ENCODE peak calls at places on chromosome 9, in six cellular contexts. V, Y, G, M, B and X are unnamed samples.
A peak's percentile ranks its signal among the peaks of the same experiment; 100 is the strongest.

GRCh38 chr9:86020731-86021130 is 78.6 kb downstream of the GOLM1 start:
- DNase-seq in V (no peak), Y (no peak), G (no peak), M (no peak), B (no peak), X (no peak)

GRCh38 chr9:70218767-70219166 is 40.0 kb upstream of the SMC5 start:
- DNase-seq in V (no peak), Y (no peak), G (no peak), M (peak; percentile 79), B (no peak), X (no peak)

GRCh38 chr9:127931092-127931881 is 710 bp upstream of the PIP5KL1 start:
- DNase-seq in V (no peak), Y (no peak), G (peak; percentile 82), M (peak; percentile 73), B (peak; percentile 90), X (no peak)

GRCh38 chr9:9912459-9912858 is 700.3 kb downstream of the PTPRD start:
- DNase-seq in V (no peak), Y (peak; percentile 60), G (peak; percentile 8), M (no peak), B (no peak), X (no peak)

GRCh38 chr9:29297592-29297991 is 1724.3 kb upstream of the C9orf72 start:
- DNase-seq in V (no peak), Y (no peak), G (no peak), M (no peak), B (no peak), X (no peak)

GRCh38 chr9:134136117-134136996 is 475 bp downstream of the WDR5 start:
- DNase-seq in V (no peak), Y (no peak), G (peak; percentile 67), M (no peak), B (peak; percentile 27), X (no peak)

GRCh38 chr9:77738932-77739331 is 90.8 kb upstream of the GNA14 start:
- DNase-seq in V (no peak), Y (no peak), G (no peak), M (no peak), B (no peak), X (no peak)

GRCh38 chr9:18424132-18424531 is 49.8 kb upstream of the ADAMTSL1 start:
- DNase-seq in V (no peak), Y (no peak), G (no peak), M (no peak), B (no peak), X (no peak)

GRCh38 chr9:27204578-27204977 is 92.4 kb downstream of the EQTN start:
- DNase-seq in V (no peak), Y (no peak), G (no peak), M (peak; percentile 50), B (peak; percentile 86), X (no peak)

GRCh38 chr9:79220666-79221065 is 351.1 kb upstream of the TLE4 start:
- DNase-seq in V (no peak), Y (no peak), G (no peak), M (peak; percentile 69), B (peak; percentile 71), X (no peak)

GRCh38 chr9:123997665-123998277 is 13.8 kb upstream of the LHX2 start:
- DNase-seq in V (peak; percentile 67), Y (no peak), G (no peak), M (no peak), B (no peak), X (no peak)

GRCh38 chr9:17906204-17906840 is 327.5 kb downstream of the SH3GL2 start:
- DNase-seq in V (no peak), Y (no peak), G (peak; percentile 64), M (no peak), B (no peak), X (no peak)

GRCh38 chr9:115157245-115157674 is 39.3 kb upstream of the TNC start:
- DNase-seq in V (no peak), Y (no peak), G (no peak), M (peak; percentile 82), B (peak; percentile 96), X (no peak)

GRCh38 chr9:95494416-95495371 is 22.1 kb downstream of the PTCH1 start:
- DNase-seq in V (no peak), Y (no peak), G (peak; percentile 95), M (no peak), B (no peak), X (no peak)

GRCh38 chr9:109114670-109115069 is 5.1 kb downstream of the TMEM245 start:
- DNase-seq in V (no peak), Y (no peak), G (no peak), M (peak; percentile 51), B (peak; percentile 77), X (no peak)

GRCh38 chr9:124264812-124265211 is 7.1 kb downstream of the NEK6 start:
- DNase-seq in V (no peak), Y (no peak), G (no peak), M (peak; percentile 75), B (peak; percentile 94), X (no peak)

GRCh38 chr9:121122450-121123032 is 47.8 kb downstream of the CNTRL start:
- DNase-seq in V (peak; percentile 20), Y (no peak), G (no peak), M (no peak), B (peak; percentile 15), X (no peak)

GRCh38 chr9:78963911-78964310 is 607.9 kb upstream of the TLE4 start:
- DNase-seq in V (no peak), Y (no peak), G (peak; percentile 23), M (no peak), B (no peak), X (no peak)

GRCh38 chr9:70971698-70972097 is 149.7 kb downstream of the TRPM3 start:
- DNase-seq in V (no peak), Y (no peak), G (no peak), M (no peak), B (no peak), X (no peak)

GRCh38 chr9:134381671-134382505 is 55.6 kb downstream of the RXRA start:
- DNase-seq in V (no peak), Y (no peak), G (no peak), M (no peak), B (peak; percentile 46), X (no peak)

GRCh38 chr9:14314929-14315753 is 1.2 kb upstream of the NFIB start:
- DNase-seq in V (peak; percentile 84), Y (peak; percentile 100), G (peak; percentile 86), M (no peak), B (peak; percentile 72), X (no peak)

GRCh38 chr9:77000330-77000729 is 19.1 kb upstream of the FOXB2 start:
- DNase-seq in V (no peak), Y (no peak), G (no peak), M (no peak), B (no peak), X (no peak)

GRCh38 chr9:37667706-37668672 is 17.2 kb downstream of the FRMPD1 start:
- DNase-seq in V (no peak), Y (no peak), G (no peak), M (no peak), B (no peak), X (no peak)

GRCh38 chr9:16268037-16269010 is 602.1 kb downstream of the BNC2 start:
- DNase-seq in V (no peak), Y (no peak), G (no peak), M (no peak), B (no peak), X (no peak)

GRCh38 chr9:128729302-128729701 is 5.4 kb upstream of the ZDHHC12 start:
- DNase-seq in V (no peak), Y (no peak), G (peak; percentile 60), M (no peak), B (no peak), X (no peak)